ENCODE peak calls at places on chromosomes 5 and 9, in nine cellular contexts. S is uterus, F is WERI-Rb-1, G is mammary epithelial cell, L is AG09319, W is A549, D is heart left ventricle, J is AG04450, O is A673. M is an unnamed sample.

GRCh38 chr9:60546406-60546805 is 367.8 kb upstream of the SPATA31A5 start:
- DNase-seq in S (no peak), F (no peak), G (no peak), L (no peak), W (no peak), D (no peak), J (no peak), O (no peak), M (no peak)

GRCh38 chr5:35617435-35618296 is at the start of gene SPEF2:
- DNase-seq in S (peak), F (peak), G (peak), L (peak), W (peak), D (peak), J (peak), O (peak), M (peak)

GRCh38 chr5:75611324-75612210 is at the start of gene ANKDD1B:
- DNase-seq in S (peak), F (peak), G (peak), L (no peak), W (peak), D (peak), J (no peak), O (peak), M (no peak)

GRCh38 chr5:126354012-126354856 is 69.0 kb upstream of the GRAMD2B start:
- DNase-seq in S (no peak), F (no peak), G (peak), L (peak), W (peak), D (no peak), J (peak), O (peak), M (peak)

GRCh38 chr5:142201471-142201887 is 92.9 kb downstream of the NDFIP1 start:
- DNase-seq in S (no peak), F (no peak), G (peak), L (peak), W (no peak), D (no peak), J (peak), O (no peak), M (peak)

GRCh38 chr9:123978981-123979380 is 32.6 kb upstream of the LHX2 start:
- DNase-seq in S (no peak), F (no peak), G (no peak), L (no peak), W (no peak), D (no peak), J (no peak), O (no peak), M (no peak)

GRCh38 chr9:15205632-15206243 is 101.3 kb downstream of the TTC39B start:
- DNase-seq in S (no peak), F (no peak), G (no peak), L (no peak), W (no peak), D (no peak), J (peak), O (peak), M (no peak)

GRCh38 chr5:1332461-1333001 is 12.4 kb downstream of the CLPTM1L start:
- DNase-seq in S (no peak), F (no peak), G (no peak), L (no peak), W (no peak), D (no peak), J (no peak), O (peak), M (peak)

GRCh38 chr5:116747881-116748280 is 173.3 kb upstream of the SEMA6A start:
- DNase-seq in S (no peak), F (no peak), G (no peak), L (no peak), W (no peak), D (no peak), J (no peak), O (no peak), M (no peak)

GRCh38 chr9:80040457-80040856 is 468.7 kb downstream of the TLE4 start:
- DNase-seq in S (no peak), F (no peak), G (no peak), L (no peak), W (no peak), D (no peak), J (no peak), O (no peak), M (no peak)

GRCh38 chr9:108569624-108570023 is 286.2 kb downstream of the ACTL7B start:
- DNase-seq in S (no peak), F (no peak), G (peak), L (no peak), W (no peak), D (no peak), J (peak), O (no peak), M (peak)

GRCh38 chr5:59164041-59164830 is 581.4 kb downstream of the RAB3C start:
- DNase-seq in S (no peak), F (no peak), G (no peak), L (peak), W (no peak), D (no peak), J (peak), O (no peak), M (no peak)
- TF ChIP-seq CTCF in S (no peak), F (no peak), G (no peak), L (no peak), W (no peak), D (no peak), J (no peak), O (no peak), M (no peak)

GRCh38 chr9:84669293-84670105 is at the start of gene NTRK2:
- DNase-seq in S (no peak), F (no peak), G (peak), L (no peak), W (no peak), D (peak), J (no peak), O (peak), M (peak)
- TF ChIP-seq CTCF in S (no peak), F (no peak), G (no peak), L (no peak), W (no peak), D (no peak), J (no peak), O (no peak), M (peak)

DNA sequence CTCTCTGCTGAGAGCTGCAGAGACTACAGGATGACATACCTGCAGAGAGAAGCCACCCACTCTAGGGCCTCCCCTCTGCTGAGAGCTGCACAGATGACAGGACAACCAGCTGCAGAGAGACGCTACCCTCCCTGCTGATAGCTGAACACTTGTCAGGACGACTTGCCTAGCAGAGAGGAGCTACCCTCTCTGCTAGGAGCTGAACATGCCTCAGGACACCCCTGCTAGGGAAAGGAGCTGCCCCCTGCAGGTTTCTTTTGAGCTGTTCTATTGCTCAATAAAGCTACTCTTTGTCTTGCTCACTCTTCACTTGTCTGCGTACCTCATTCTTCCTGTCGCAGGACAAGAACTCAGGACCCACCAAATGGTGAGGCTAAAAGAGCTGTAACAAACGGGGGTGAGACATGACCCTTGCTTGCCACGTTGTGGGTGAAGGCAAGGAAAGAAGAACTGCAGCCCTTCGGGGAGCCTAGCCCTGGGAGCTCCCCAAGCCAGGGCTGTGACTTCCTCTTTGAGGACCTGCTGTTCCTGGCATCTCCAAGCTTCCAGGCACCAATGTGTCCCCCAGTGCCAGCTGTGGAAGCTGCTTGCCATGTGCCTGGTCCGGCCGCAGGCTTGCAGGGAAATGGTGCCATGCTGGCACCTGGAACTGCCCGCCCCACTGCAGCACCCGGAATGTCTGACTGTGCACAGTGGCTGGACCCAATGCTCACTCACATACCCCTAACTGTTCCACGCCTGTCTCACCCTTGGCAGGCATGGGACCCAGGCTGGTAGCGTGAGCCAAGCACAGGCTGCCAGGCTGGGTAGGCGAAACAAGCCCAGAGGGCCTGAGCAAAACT is 5.1 kb upstream of the TESK1 start:
- DNase-seq in S (no peak), F (no peak), G (no peak), L (no peak), W (no peak), D (no peak), J (no peak), O (peak), M (peak)
- TF ChIP-seq CTCF in S (no peak), F (peak), G (peak), L (no peak), W (no peak), D (no peak), J (peak), O (peak), M (no peak)

GRCh38 chr5:78819707-78820106 is 165.4 kb downstream of the ARSB start:
- DNase-seq in S (no peak), F (no peak), G (no peak), L (no peak), W (no peak), D (no peak), J (no peak), O (no peak), M (no peak)
- TF ChIP-seq CTCF in S (no peak), F (no peak), G (no peak), L (no peak), W (no peak), D (no peak), J (no peak), O (no peak), M (no peak)

DNA sequence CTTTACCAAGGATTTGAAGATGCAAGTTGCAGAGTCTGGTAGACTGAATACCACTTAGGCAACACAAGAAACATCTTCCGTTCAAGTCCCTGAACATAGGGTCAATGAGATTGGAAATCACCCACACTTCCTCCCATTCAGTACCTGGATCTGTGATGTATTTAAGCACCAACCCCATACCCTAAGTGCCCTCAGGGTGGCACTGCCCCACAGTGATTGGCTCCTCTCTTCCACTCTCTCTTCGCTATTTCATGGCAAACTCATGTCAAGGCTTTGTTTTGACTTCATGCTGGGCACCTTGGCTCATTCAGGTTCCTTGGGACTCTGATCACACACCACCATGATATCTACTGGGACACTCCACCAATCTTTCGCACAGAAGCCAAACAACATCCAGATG is 53.7 kb downstream of the GGTA1 start:
- DNase-seq in S (no peak), F (no peak), G (no peak), L (no peak), W (no peak), D (no peak), J (no peak), O (no peak), M (peak)
- TF ChIP-seq CTCF in S (no peak), F (peak), G (peak), L (no peak), W (peak), D (no peak), J (no peak), O (peak), M (no peak)

DNA sequence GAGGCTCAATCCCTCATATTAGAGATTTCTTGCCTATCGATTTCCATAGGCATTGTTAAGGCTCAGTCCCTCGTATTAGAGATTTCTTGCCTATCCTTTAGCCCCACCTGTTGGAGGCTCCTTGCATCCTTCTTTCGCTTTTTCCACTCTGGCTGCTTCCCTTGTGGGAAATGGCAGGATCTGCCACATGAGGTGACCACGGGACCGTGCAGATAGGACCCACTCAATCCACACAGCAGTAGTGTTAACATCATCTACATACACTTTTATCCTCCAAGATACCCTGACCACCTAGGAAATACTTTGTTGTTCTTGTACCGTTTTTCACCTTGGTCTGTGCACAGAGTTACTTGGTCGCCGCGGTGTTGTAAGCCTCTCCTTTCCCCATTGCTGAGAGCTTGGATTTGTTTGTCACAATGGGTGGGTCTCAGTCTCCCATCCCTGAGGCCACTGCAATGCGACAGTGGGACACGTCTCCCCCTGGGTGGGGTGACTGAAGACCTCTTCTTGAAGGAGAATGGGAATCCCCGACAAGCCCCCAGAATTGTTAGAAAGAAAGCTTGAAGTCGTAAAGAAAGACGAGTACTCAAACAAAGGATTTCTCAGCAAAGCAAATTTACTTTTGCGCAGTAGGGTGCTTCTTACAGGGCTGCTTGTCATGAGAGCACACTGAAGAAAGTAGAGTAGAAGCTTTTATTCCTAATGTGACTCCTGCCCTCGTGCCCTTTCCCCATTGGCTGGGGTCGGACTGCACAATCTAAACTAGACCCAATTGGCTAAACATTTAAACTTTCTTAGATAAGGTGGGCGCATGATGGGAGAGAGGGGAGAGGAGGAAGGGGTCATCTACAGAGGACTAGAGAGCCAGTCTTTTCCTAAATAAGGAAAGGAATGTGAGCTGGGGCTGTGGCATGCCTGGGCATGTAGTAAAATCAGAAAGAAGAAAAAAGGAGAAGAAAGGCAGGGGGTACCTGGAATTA is 19.8 kb downstream of the IFT74 start:
- DNase-seq in S (peak), F (peak), G (peak), L (no peak), W (peak), D (no peak), J (no peak), O (peak), M (peak)
- TF ChIP-seq CTCF in S (peak), F (peak), G (peak), L (peak), W (peak), D (peak), J (peak), O (peak), M (peak)

M was measured in MCF 10A.